ENCODE peak calls at places on chromosomes 13 and 19, in six cellular contexts. Z, V, C, B, O and A are unnamed samples.
A peak's percentile ranks its signal among the peaks of the same experiment; 100 is the strongest.

GRCh38 chr13:113421673-113422270 is 31.5 kb downstream of the ADPRHL1 start:
- DNase-seq in B (no peak), O (no peak), C (no peak), V (no peak), Z (no peak), A (no peak)

GRCh38 chr13:113864303-113864890 is 521 bp upstream of the GAS6 start:
- DNase-seq in Z (no peak), B (no peak), O (no peak), V (peak; percentile 15), C (no peak), A (no peak)

GRCh38 chr13:44715287-44716224 is 139.4 kb upstream of the TSC22D1 start:
- DNase-seq in C (no peak), V (peak; percentile 64), B (no peak), O (no peak), Z (no peak), A (no peak)

GRCh38 chr13:104832265-104832664 is 1703.2 kb downstream of the EFNB2 start:
- DNase-seq in C (peak; percentile 13), O (no peak), V (no peak), B (no peak), Z (no peak), A (no peak)

GRCh38 chr13:111967572-111968201 is 99.3 kb upstream of the SOX1 start:
- DNase-seq in O (no peak), Z (no peak), C (no peak), V (no peak), B (no peak), A (no peak)

GRCh38 chr13:100694722-100695644 is 20.4 kb upstream of the TMTC4 start:
- DNase-seq in Z (no peak), V (no peak), O (no peak), B (peak; percentile 53), C (peak; percentile 87), A (peak; percentile 31)

GRCh38 chr19:20969498-20969897 is 46.4 kb downstream of the ZNF85 start:
- DNase-seq in O (no peak), Z (no peak), B (no peak), V (peak; percentile 64), C (no peak), A (no peak)

GRCh38 chr13:33859691-33860303 is 41.8 kb downstream of the RFC3 start:
- DNase-seq in O (no peak), Z (no peak), B (no peak), C (no peak), V (no peak), A (no peak)

GRCh38 chr19:10295305-10295846 is 5.6 kb downstream of the ICAM5 start:
- DNase-seq in B (peak; percentile 51), Z (peak; percentile 87), C (peak; percentile 78), V (no peak), O (no peak), A (peak; percentile 74)

GRCh38 chr13:51818276-51818675 is 14.3 kb upstream of the DHRS12 start:
- DNase-seq in B (no peak), C (no peak), V (no peak), Z (no peak), O (no peak), A (no peak)

GRCh38 chr19:53521373-53522202 is 16.4 kb upstream of the ZNF331 start:
- DNase-seq in B (no peak), O (no peak), Z (no peak), C (peak; percentile 38), V (no peak), A (no peak)

GRCh38 chr19:45508931-45509691 is 1.8 kb downstream of the VASP start:
- DNase-seq in Z (peak; percentile 75), V (peak; percentile 83), O (peak; percentile 54), C (peak; percentile 84), B (peak; percentile 73), A (peak; percentile 86)

GRCh38 chr13:28449826-28450773 is 44.8 kb downstream of the FLT1 start:
- DNase-seq in Z (no peak), V (no peak), C (no peak), O (no peak), B (no peak), A (no peak)

GRCh38 chr19:48396010-48396870 is 2.8 kb downstream of the GRIN2D start:
- DNase-seq in O (no peak), V (no peak), Z (no peak), B (no peak), C (no peak), A (no peak)

GRCh38 chr13:54705738-54706137 is 1677.1 kb downstream of the OLFM4 start:
- DNase-seq in V (no peak), O (no peak), C (no peak), Z (no peak), B (no peak), A (no peak)

GRCh38 chr13:112325142-112325808 is 50.9 kb upstream of the SPACA7 start:
- DNase-seq in Z (no peak), B (no peak), V (no peak), O (no peak), C (no peak), A (no peak)

GRCh38 chr13:74148437-74148836 is 14.2 kb upstream of the KLF12 start:
- DNase-seq in V (no peak), B (no peak), Z (no peak), O (no peak), C (no peak), A (no peak)

GRCh38 chr19:42596391-42597071 is 1.8 kb upstream of the CEACAM8 start:
- DNase-seq in O (peak; percentile 11), V (no peak), B (peak; percentile 41), C (peak; percentile 60), Z (no peak), A (peak; percentile 39)

GRCh38 chr13:101730420-101731000 is 278.0 kb downstream of the ITGBL1 start:
- DNase-seq in V (no peak), Z (no peak), C (no peak), O (no peak), B (no peak), A (no peak)

DNA sequence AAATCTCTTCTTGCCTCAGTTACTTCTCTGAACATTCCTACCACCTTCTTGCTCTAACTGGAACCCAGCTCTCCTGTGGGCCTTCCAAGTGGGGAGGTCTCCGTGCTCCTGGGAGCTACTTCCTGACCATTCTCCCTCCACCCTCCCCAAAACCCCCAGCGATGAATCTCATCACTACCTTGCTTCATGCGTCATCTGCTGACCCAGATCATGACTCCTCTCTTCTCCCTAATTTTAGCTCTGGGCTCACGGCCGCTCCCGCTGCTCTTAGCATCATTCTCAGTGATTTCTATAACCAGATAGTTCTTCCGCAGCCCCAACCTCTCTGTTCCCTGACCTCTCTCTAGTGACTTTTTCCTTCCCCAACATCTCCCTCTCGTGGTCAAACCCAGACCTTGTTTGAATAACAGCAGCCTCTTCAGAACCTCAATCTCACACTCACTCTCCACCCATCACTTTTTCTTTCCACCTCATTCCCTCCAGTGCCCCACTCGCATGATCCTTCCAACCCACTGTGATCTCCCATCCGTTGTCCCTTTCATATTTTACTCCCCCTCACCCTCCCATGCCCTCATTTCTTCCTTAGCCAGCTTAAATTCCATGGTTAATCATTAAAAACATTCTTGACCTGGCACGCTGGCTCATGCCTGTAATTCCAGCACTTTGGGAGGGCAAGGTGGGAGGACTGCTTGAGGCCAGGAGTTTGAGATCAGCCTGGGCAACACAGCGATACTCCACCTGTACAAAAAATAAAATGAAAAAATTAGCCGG is 21.8 kb downstream of the MRPS12 start:
- DNase-seq in B (peak; percentile 39), V (no peak), O (no peak), C (peak; percentile 80), Z (peak; percentile 49), A (peak; percentile 26)
- TF ChIP-seq POLR2AphosphoS5 in B (no peak), V (no peak), O (no peak), C (no peak), Z (no peak), A (no peak)

GRCh38 chr13:40611635-40612422 is 54.6 kb downstream of the FOXO1 start:
- DNase-seq in V (no peak), C (no peak), Z (no peak), O (no peak), B (no peak), A (no peak)

GRCh38 chr13:40615619-40616018 is 50.8 kb downstream of the FOXO1 start:
- DNase-seq in V (no peak), O (no peak), C (no peak), Z (no peak), B (no peak), A (no peak)

GRCh38 chr13:40611004-40611403 is 55.4 kb downstream of the FOXO1 start:
- DNase-seq in B (no peak), C (no peak), V (no peak), O (no peak), Z (no peak), A (no peak)

GRCh38 chr13:40613954-40614353 is 52.5 kb downstream of the FOXO1 start:
- DNase-seq in O (no peak), Z (no peak), B (no peak), C (no peak), V (no peak), A (no peak)

GRCh38 chr13:40613192-40613818 is 53.1 kb downstream of the FOXO1 start:
- DNase-seq in O (no peak), B (peak; percentile 56), Z (no peak), V (no peak), C (no peak), A (peak; percentile 63)
- TF ChIP-seq POLR2AphosphoS5 in O (no peak), B (peak; percentile 20), Z (no peak), V (no peak), C (no peak), A (no peak)

DNA sequence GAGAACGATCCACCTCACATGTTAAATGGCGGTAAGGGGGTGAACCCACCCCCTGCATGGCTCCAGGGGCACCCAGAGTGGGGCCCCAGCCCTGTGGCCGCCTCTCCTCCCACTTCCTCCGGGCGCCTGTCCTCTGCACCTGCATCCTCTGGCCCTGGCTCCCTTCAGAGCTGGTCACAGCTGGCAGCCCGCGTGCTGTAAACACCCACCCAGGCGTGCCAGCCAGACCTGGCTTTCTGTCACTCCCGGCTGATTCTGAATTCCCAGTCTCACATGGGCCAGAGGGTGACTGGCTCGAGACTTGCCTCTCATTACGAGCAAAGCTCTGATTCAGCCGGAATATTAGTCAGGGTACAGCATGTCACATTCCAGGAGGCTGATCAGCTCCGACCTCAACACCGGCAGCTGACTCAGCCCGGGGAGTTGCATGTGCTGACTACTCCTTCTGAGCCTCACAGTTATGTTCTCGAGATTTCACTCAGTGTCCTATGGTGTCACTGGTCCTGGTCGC is 75.1 kb downstream of the GNG7 start:
- DNase-seq in B (peak; percentile 87), O (no peak), V (peak; percentile 88), C (no peak), Z (no peak), A (peak; percentile 69)
- TF ChIP-seq POLR2AphosphoS5 in B (peak; percentile 90), O (peak; percentile 76), V (peak; percentile 82), C (no peak), Z (no peak), A (peak; percentile 52)

GRCh38 chr19:5873617-5874199 is 3.4 kb upstream of the FUT5 start:
- DNase-seq in C (no peak), O (no peak), B (no peak), Z (no peak), V (no peak), A (no peak)

GRCh38 chr19:5865772-5866171 is 4.6 kb downstream of the FUT5 start:
- DNase-seq in B (no peak), Z (no peak), V (no peak), C (no peak), O (no peak), A (no peak)

GRCh38 chr19:5867201-5868136 is 2.9 kb downstream of the FUT5 start:
- DNase-seq in Z (no peak), C (no peak), V (no peak), B (no peak), O (no peak), A (no peak)

DNA sequence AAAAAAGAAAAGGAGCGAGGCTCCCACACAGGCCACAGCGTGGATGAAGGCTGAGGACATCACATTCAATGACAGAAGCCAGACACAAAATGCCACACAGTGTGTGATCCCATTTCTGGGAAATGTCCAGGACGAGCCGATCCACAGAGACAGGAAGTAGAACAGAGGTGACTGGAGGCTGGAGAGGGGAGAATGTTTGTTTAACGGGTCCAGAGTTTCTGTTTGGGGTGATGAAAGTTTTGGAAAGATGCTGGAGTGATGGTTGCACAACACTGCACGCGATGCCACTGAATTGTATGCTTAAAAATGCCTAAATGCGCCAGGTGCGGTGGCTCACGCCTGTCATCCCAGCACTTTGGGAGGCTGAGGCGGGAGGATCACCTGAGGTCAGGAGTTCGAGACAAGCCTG is 650 bp upstream of the FUT5 start:
- DNase-seq in Z (no peak), V (no peak), C (no peak), O (no peak), B (no peak), A (no peak)
- TF ChIP-seq POLR2AphosphoS5 in Z (no peak), V (no peak), C (no peak), O (no peak), B (no peak), A (peak; percentile 27)